ENCODE peak calls at places on chromosomes 13 and 19, in four cellular contexts. Q, Y, C and L are unnamed samples.

GRCh38 chr19:4730740-4731171 is 7.1 kb upstream of the DPP9 start:
- DNase-seq in C (peak; percentile 58), Q (no peak), Y (no peak), L (no peak)

GRCh38 chr19:53467138-53467502 is 413 bp upstream of the ZNF813 start:
- DNase-seq in Q (no peak), C (peak; percentile 52), Y (no peak), L (peak; percentile 24)

GRCh38 chr13:35848316-35848715 is 282.9 kb downstream of the DCLK1 start:
- DNase-seq in C (no peak), Q (no peak), Y (no peak), L (no peak)

GRCh38 chr19:35220315-35220921 is 8.1 kb downstream of the FAM187B start:
- DNase-seq in Y (no peak), Q (no peak), C (no peak), L (no peak)

GRCh38 chr19:30046522-30046921 is 104.5 kb downstream of the URI1 start:
- DNase-seq in C (no peak), Q (no peak), Y (no peak), L (peak; percentile 45)

GRCh38 chr19:10916602-10917001 is 11.8 kb downstream of the YIPF2 start:
- DNase-seq in Q (no peak), Y (no peak), C (no peak), L (no peak)

GRCh38 chr13:84139561-84140158 is 257.4 kb upstream of the SLITRK1 start:
- DNase-seq in C (no peak), Q (no peak), Y (peak; percentile 41), L (no peak)

GRCh38 chr19:47860602-47861297 is 1.7 kb downstream of the TPRX2 start:
- DNase-seq in Q (no peak), C (no peak), Y (no peak), L (no peak)

GRCh38 chr19:29843180-29844051 is 31.6 kb downstream of the CCNE1 start:
- DNase-seq in C (peak; percentile 61), Q (peak; percentile 43), Y (no peak), L (peak; percentile 43)

GRCh38 chr19:36973021-36973843 is 57.1 kb downstream of the ZNF568 start:
- DNase-seq in Y (peak; percentile 87), Q (peak; percentile 77), C (no peak), L (peak; percentile 59)

GRCh38 chr19:46727757-46728156 is 10.8 kb upstream of the PRKD2 start:
- DNase-seq in C (no peak), Y (no peak), Q (no peak), L (no peak)

GRCh38 chr13:38641164-38641948 is 45.5 kb upstream of the FREM2 start:
- DNase-seq in Y (no peak), Q (no peak), C (no peak), L (no peak)

GRCh38 chr13:113229791-113230190 is 20.4 kb downstream of the CUL4A start:
- DNase-seq in Y (no peak), C (no peak), Q (no peak), L (no peak)

DNA sequence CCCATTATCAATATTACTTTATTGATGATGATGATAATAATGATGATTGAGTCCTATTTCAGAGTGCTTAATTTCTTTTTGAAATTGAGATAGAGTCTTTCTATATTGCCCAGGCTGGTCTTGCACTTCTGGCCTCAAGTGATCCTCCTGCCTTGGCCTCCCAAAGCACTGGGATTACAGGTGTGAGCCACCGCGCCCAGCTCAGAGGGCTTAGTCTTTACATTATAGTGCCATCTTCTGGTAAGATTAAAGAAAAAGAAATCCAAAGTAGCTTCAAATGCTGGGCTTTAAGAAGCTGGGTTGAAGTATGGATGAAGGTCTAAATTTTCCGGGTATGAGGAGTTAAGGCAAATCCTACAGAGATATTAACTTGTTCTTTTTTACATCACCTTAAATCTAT is 3.4 kb upstream of the ZNF333 start:
- DNase-seq in Y (peak; percentile 9), C (no peak), Q (no peak), L (no peak)
- TF ChIP-seq CTCF in Y (peak; percentile 67), C (no peak), Q (no peak), L (peak; percentile 45)

DNA sequence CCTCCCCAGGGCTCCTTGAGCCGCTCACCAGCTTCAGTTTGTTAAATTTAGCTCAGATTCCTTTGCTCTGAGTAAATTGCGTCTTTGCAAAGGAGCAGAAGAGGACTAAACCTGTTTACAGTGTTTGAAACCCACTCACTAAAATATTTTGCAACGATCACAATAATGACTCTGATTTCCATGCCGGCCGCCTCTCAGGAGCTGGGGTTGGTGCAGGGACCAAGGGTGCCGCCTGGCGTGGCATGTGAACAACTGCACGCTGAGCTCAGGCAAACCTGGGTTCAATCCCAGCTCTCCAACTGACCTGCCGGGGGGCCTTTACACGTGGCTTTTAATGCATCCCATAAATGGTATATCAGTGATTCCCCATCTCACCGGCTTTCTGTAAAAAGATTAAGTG is 68.7 kb upstream of the CACNA1A start:
- DNase-seq in C (peak; percentile 24), Y (peak; percentile 3), Q (no peak), L (no peak)
- TF ChIP-seq CTCF in C (peak; percentile 35), Y (peak; percentile 29), Q (no peak), L (no peak)

GRCh38 chr13:19959141-19959830 is 759 bp downstream of the ZMYM2 start:
- DNase-seq in C (peak; percentile 58), Y (peak; percentile 50), Q (peak; percentile 53), L (peak; percentile 62)
- TF ChIP-seq CTCF in C (no peak), Y (peak; percentile 25), Q (peak; percentile 43), L (peak; percentile 33)

GRCh38 chr19:2942928-2943640 is 1.7 kb downstream of the ZNF77 start:
- DNase-seq in Y (no peak), C (no peak), Q (no peak), L (no peak)

GRCh38 chr19:2949939-2950285 is 5.1 kb upstream of the ZNF77 start:
- DNase-seq in Q (no peak), Y (no peak), C (peak; percentile 18), L (no peak)

GRCh38 chr19:2945575-2946184 is 909 bp upstream of the ZNF77 start:
- DNase-seq in Q (no peak), C (no peak), Y (no peak), L (no peak)

GRCh38 chr19:2944403-2944774 is 382 bp downstream of the ZNF77 start:
- DNase-seq in C (no peak), Q (no peak), Y (no peak), L (no peak)

DNA sequence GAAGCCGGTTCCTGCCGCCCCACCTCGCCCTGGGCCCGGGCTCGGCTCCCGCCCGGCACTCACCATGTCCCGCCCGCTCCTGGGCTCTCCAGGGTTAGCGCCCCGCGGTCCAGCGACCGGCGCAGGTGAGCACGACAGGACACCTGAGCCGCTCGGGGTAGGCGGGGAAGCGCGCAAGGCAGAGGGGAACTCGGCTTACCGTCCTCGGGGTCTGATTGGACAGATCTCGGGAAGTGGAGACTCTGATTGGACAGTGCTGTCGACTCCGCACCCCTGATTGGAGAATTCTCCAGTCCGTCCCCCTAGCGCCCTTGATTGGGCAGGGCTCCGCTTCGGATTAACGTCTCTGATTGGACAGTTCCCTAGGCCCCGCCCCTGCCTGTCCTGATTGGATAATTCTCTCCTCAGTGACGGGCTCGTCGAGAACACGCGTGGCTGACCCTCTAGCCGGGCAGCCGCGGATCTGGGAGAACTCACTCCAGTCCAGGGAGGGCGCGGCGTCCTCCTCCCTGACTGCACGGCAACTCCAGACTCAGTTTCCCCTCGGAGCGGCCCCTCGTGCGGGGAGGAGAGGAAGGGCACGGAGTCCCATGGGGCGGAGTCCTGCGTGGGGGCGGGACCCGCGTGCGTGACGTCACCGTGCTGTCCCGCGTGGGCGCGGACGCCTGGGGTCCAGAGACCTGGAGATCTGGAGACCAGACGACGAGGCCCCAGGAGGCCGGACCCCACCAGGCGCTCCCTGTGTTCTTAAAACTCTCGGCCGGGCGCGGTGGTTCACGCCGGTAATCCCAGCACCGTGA is at the start of gene ZNF77:
- DNase-seq in Q (peak; percentile 99), C (peak; percentile 98), Y (peak; percentile 98), L (peak; percentile 100)
- TF ChIP-seq CTCF in Q (no peak), C (no peak), Y (no peak), L (no peak)

GRCh38 chr19:40804783-40805242 is 5.8 kb downstream of the EGLN2 start:
- DNase-seq in Y (no peak), Q (no peak), C (no peak), L (no peak)
- TF ChIP-seq CTCF in Y (peak; percentile 15), Q (no peak), C (no peak), L (no peak)